ENCODE peak calls at places on chromosomes 4 and X, in seven cellular contexts. L is tibial nerve, K is SK-N-SH, M is suprapubic skin, Q is K562, D is transverse colon, W is sigmoid colon. Y is an unnamed sample. For H3K36me3, the result is how much of the 10 kb centered on the place peaks cover.

GRCh38 chrX:135384161-135384836 is 37.4 kb upstream of the SMIM10L2A start:
- DNase-seq in Q (no peak), L (no peak), W (no peak), M (no peak), D (no peak), K (no peak), Y (no peak)

GRCh38 chr4:76977731-76978350 is 28.3 kb downstream of the SEPTIN11 start:
- DNase-seq in Q (no peak), M (no peak), D (no peak), W (no peak), K (no peak), L (no peak), Y (no peak)

GRCh38 chrX:154115750-154116149 is 18.2 kb upstream of the MECP2 start:
- DNase-seq in M (no peak), Q (no peak), D (no peak), K (no peak), L (no peak), W (no peak), Y (no peak)

GRCh38 chrX:104098151-104098808 is 14.0 kb upstream of the ZCCHC18 start:
- DNase-seq in L (no peak), M (no peak), D (peak), K (peak), W (peak), Q (peak), Y (no peak)

GRCh38 chrX:118523920-118524319 is 28.3 kb downstream of the DOCK11 start:
- DNase-seq in Q (no peak), W (no peak), D (no peak), M (no peak), K (no peak), L (no peak), Y (no peak)

GRCh38 chrX:68332156-68332823 is 101.0 kb downstream of the OPHN1 start:
- DNase-seq in D (no peak), L (no peak), M (no peak), K (no peak), Q (no peak), W (no peak), Y (no peak)

GRCh38 chr4:25368315-25368714 is 8.7 kb upstream of the ANAPC4 start:
- DNase-seq in D (no peak), Q (no peak), K (no peak), L (no peak), M (no peak), W (no peak), Y (no peak)

GRCh38 chrX:7146703-7147430 is 645 bp upstream of the STS start:
- DNase-seq in D (peak), L (no peak), K (no peak), M (no peak), W (peak), Q (peak), Y (no peak)

GRCh38 chr4:87046111-87046510 is 111.3 kb downstream of the AFF1 start:
- DNase-seq in D (no peak), Q (no peak), L (no peak), M (no peak), K (no peak), W (no peak), Y (no peak)

GRCh38 chr4:52096048-52096447 is 44.9 kb downstream of the SPATA18 start:
- DNase-seq in M (no peak), Q (no peak), W (no peak), K (no peak), L (no peak), D (no peak), Y (no peak)

GRCh38 chr4:181890031-181890430 is 353.2 kb upstream of the TENM3 start:
- DNase-seq in L (no peak), D (no peak), Q (no peak), K (peak), W (no peak), M (no peak), Y (no peak)

GRCh38 chr4:88672987-88673386 is 24.6 kb downstream of the NAP1L5 start:
- DNase-seq in L (no peak), M (no peak), Q (peak), K (peak), W (no peak), D (no peak), Y (peak)

GRCh38 chrX:104270916-104271512 is 16.3 kb upstream of the ESX1 start:
- DNase-seq in K (no peak), D (peak), W (no peak), M (no peak), Q (peak), L (peak), Y (peak)

GRCh38 chr4:3294401-3295241 is 1.8 kb downstream of the RGS12 start:
- DNase-seq in D (no peak), K (no peak), W (no peak), M (no peak), L (no peak), Q (no peak), Y (no peak)
- H3K36me3 ChIP-seq in D (under half), K (under half), W (under half), M (under half), L (under half), Q (under half), Y (under half)

DNA sequence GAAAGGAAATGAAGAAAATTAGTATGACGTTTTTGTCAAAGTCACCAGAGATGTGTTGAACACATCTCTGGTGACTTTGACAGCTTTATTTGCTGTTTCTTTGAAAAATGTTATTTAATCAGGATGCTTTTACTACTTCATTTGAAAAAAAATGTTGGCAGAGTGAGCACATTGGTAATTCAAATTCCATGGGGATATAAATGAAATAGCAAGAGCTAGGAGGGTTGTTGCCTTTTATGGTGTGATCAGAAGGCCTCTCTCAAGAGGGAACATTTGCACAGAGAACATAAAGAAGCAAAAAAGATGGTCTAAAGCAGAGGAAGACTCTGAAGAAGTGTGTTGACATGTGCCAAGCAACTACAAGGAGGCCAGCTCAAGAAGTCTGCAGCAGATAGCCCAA is 46.6 kb upstream of the CXCL8 start:
- DNase-seq in Q (no peak), L (no peak), W (no peak), D (no peak), K (no peak), M (no peak), Y (no peak)
- TF ChIP-seq EP300 in Q (no peak), L (no peak), W (no peak), D (no peak), K (no peak), M (no peak), Y (no peak)

GRCh38 chrX:109774136-109774535 is 41.1 kb upstream of the ACSL4 start:
- DNase-seq in K (no peak), L (no peak), Q (no peak), M (no peak), D (no peak), W (no peak), Y (no peak)
- H3K27ac ChIP-seq in K (no peak), L (no peak), Q (peak), M (no peak), D (no peak), W (no peak), Y (no peak)

GRCh38 chr4:48590884-48591283 is 100.8 kb downstream of the ZAR1 start:
- DNase-seq in W (no peak), Q (no peak), M (no peak), L (no peak), K (no peak), D (no peak), Y (no peak)

GRCh38 chr4:48594185-48594584 is 104.1 kb downstream of the ZAR1 start:
- DNase-seq in K (no peak), L (no peak), D (no peak), W (no peak), M (no peak), Q (no peak), Y (no peak)

GRCh38 chr4:48591372-48591771 is 101.3 kb downstream of the ZAR1 start:
- DNase-seq in L (no peak), M (no peak), W (no peak), K (no peak), D (no peak), Q (peak), Y (no peak)

GRCh38 chr4:48585401-48585800 is 95.3 kb downstream of the ZAR1 start:
- DNase-seq in W (no peak), Q (no peak), L (no peak), M (no peak), K (no peak), D (no peak), Y (no peak)

DNA sequence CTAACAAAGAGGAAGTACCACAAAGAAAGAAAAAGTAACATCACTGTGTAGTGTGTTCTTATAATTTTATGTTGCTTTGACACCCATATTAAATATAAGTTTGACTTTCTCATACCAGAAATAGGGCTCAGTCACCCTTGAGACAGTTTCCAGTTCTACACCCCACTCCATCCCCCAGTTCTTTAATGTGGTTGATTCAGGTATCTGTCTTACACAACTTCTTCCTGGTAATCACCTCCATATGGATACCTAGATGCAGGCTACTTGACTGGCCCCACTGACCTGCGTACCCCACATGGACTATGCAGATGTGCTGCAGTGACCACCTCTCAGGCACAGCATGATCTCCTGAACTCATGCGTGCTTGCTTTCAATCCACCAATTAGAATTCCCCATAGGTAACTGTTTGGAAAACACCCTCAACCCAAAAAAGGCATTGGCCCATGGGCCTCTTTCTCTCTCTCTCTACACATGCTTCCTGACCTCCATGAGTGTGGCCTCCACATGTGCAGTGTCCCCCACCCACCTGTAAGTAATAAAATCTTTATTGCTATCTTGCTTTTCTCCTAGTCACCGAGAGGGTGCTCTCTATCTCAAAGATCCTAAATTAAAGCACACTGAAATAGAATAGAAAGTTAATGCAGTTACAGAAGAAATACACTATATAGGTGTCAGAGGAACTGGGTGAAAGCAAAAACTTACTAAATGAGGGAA is 98.3 kb downstream of the ZAR1 start:
- DNase-seq in W (no peak), K (no peak), D (no peak), Q (no peak), M (no peak), L (no peak), Y (no peak)
- H3K36me3 ChIP-seq in W (under half), K (half or more), D (under half), Q (under half), M (half or more), L (half or more), Y (under half)

GRCh38 chr4:155978810-155979209 is 25.1 kb upstream of the CTSO start:
- DNase-seq in D (no peak), W (no peak), M (no peak), K (no peak), Q (no peak), L (no peak), Y (no peak)

DNA sequence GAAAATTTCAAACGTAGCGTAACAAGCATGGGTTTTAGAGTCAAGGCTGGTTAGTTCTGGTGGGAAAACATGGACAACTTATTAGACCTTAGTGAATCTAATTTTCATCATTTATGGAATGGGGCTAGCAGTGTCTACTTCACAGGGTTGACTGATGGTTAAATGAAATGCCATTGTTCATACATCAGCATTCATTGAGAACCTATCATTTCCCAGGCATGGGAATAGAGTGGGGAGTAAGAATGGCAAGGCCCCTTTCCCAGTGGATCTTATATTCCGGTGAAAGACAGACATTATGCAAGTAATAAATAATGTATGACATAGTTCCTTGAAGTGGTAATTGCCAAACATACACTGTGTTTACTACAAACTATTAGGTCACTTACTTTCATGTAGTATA is 30.7 kb upstream of the CTSO start:
- DNase-seq in W (no peak), M (no peak), Q (no peak), L (no peak), D (no peak), K (no peak), Y (no peak)
- TF ChIP-seq EP300 in W (no peak), M (no peak), Q (no peak), L (no peak), D (no peak), K (no peak), Y (no peak)

DNA sequence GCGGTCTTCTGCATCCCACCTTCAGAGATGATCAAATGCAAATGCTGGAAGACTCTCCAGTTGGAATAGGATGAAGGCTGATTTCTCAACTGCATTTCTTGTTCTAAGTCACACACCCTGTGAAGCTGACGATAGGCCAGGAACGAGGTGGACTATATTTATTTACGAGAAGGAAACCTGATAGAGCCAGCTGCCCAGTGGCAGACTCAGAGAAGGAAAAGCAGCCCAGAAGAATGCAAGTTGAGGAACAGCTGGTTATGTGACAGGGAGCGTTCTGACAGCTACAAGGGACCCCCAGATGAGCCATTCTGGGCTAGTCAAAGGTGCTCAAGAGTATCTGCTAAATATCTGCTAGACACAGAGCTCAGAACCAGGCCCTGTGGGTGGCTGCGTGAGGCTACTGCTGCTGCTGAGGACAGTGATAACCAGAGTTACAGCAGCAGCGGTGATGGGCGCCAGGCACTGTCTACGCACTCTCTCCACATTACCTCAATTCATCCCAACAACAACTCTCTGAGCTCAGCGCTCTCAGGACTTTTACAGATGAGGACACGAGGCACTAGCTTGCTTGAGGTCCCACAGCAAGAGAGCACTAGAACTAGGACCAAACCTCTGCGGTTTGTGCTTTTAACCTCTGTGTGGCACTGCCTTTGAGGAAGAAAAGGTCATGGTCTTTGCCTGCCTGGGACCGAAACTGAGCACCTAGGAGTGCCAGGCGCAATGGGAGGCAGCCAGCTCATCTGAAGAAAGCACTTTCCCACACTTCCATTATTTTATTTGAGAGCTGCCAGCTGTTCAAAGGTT is 69.0 kb downstream of the GATB start:
- DNase-seq in Q (no peak), L (no peak), W (no peak), K (no peak), D (no peak), M (no peak), Y (no peak)
- H3K27ac ChIP-seq in Q (no peak), L (no peak), W (peak), K (peak), D (no peak), M (peak), Y (no peak)

DNA sequence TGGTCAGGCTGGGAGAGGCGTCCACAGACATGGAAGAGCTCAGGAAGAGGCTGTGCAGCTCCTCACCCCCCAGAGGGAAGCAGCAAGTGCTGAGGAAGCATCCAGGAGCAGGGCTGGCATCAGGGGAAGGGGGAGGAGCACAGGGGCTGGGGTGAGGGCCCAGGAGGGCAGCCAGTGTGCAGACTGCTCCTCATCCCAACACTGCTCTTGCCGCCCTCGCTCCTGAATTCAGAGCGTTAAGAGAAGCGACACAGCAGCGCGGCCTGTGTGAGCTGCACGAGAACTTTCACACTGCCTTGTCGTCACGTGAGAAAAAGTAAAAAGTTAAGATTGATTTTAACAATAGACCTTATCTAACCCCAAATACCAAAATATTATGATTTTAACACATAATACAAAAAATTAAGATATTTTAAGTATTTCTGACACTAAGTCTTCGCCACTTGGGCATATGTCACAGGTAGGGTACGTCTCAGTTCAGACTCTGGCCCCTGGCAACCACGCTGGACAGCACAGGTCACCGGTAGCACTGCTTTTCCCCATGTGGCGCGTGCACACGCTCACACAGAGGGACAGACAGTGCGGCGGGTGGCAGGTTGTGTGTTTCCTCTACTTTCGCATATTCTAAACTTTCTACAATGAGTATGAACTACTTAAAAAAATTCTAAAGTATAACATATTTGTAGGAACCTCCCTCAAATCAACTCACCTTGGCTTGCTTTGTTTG is 19.7 kb downstream of the NOP14 start:
- DNase-seq in W (no peak), D (no peak), L (no peak), M (peak), K (no peak), Q (no peak), Y (no peak)
- H3K36me3 ChIP-seq in W (half or more), D (under half), L (half or more), M (half or more), K (under half), Q (half or more), Y (under half)

DNA sequence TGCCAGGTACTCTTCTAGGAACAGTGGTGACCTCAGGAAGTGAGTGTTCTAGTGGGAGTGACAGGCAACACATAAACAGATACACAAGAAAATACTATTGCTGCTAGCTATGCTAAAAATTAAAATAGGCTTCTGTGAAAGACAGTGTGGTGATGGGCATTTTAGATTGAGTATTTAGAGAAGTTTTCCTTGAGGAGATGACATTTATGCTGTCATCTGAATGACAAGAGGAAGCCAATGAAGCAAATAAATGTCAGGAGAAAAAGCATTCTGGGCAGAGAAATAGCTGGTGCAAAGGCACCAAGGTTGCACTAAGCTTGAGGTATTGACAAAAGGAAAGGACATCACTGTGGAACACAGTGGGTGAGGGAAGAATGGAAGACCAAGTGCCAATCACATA is 18.0 kb downstream of the NDNF start:
- DNase-seq in Q (no peak), K (no peak), M (no peak), L (no peak), W (no peak), D (no peak), Y (no peak)
- TF ChIP-seq EP300 in Q (no peak), K (no peak), M (no peak), L (no peak), W (no peak), D (no peak), Y (no peak)